ENCODE peak calls at places on chromosomes 3 and 15, in four cellular contexts. B is NCI-H460, J is NCI-H146, T is NCI-H2171 treated with DMSO at 0.1 percent for 48 hours. V is an unnamed sample.
A peak's percentile ranks its signal among the peaks of the same experiment; 100 is the strongest.

GRCh38 chr15:78195735-78196201 is 38.6 kb downstream of the ACSBG1 start:
- DNase-seq in T (peak; percentile 15), B (peak; percentile 15), J (peak; percentile 32), V (peak; percentile 81)

GRCh38 chr3:149816986-149817385 is 4.0 kb downstream of the RNF13 start:
- DNase-seq in J (no peak), B (no peak), T (no peak), V (no peak)

GRCh38 chr3:18868911-18869689 is 279.2 kb upstream of the KCNH8 start:
- DNase-seq in J (no peak), T (no peak), B (no peak), V (no peak)

GRCh38 chr3:115494826-115495225 is 128.5 kb upstream of the GAP43 start:
- DNase-seq in J (peak; percentile 19), B (no peak), T (peak; percentile 82), V (no peak)

GRCh38 chr3:16309558-16309957 is 44.5 kb downstream of the OXNAD1 start:
- DNase-seq in J (no peak), T (no peak), B (no peak), V (no peak)

GRCh38 chr3:72447059-72447946 is 400.9 kb downstream of the SHQ1 start:
- DNase-seq in T (peak; percentile 63), B (peak; percentile 82), J (peak; percentile 85), V (peak; percentile 99)

GRCh38 chr15:74060251-74060650 is 22.1 kb downstream of the GOLGA6A start:
- DNase-seq in B (no peak), J (no peak), T (no peak), V (no peak)

GRCh38 chr3:87856126-87856525 is 202.7 kb downstream of the CGGBP1 start:
- DNase-seq in B (no peak), J (no peak), T (no peak), V (no peak)

GRCh38 chr15:93366387-93367100 is 277.5 kb upstream of the RGMA start:
- DNase-seq in B (no peak), J (no peak), T (no peak), V (no peak)

GRCh38 chr3:149023951-149024350 is 32.6 kb downstream of the GYG1 start:
- DNase-seq in J (no peak), B (no peak), T (no peak), V (no peak)

GRCh38 chr15:29615791-29616190 is 206.5 kb downstream of the TJP1 start:
- DNase-seq in T (no peak), B (no peak), J (no peak), V (no peak)

GRCh38 chr3:127693336-127693843 is 20.6 kb downstream of the ABTB1 start:
- DNase-seq in B (no peak), J (no peak), T (no peak), V (no peak)

GRCh38 chr3:51355891-51356578 is 29.1 kb upstream of the MANF start:
- DNase-seq in J (no peak), B (no peak), T (no peak), V (no peak)

GRCh38 chr15:57183614-57184344 is 192.5 kb upstream of the CGNL1 start:
- DNase-seq in T (no peak), B (no peak), J (no peak), V (no peak)

GRCh38 chr3:46934508-46935167 is 41.9 kb downstream of the CCDC12 start:
- DNase-seq in T (no peak), J (no peak), B (no peak), V (no peak)

GRCh38 chr15:92634046-92634445 is 21.5 kb downstream of the FAM174B start:
- DNase-seq in T (no peak), J (no peak), B (no peak), V (no peak)

GRCh38 chr3:111351334-111351733 is 190.7 kb upstream of the CD96 start:
- DNase-seq in J (no peak), B (no peak), T (no peak), V (no peak)

GRCh38 chr3:40366203-40367162 is 20.5 kb upstream of the ENTPD3 start:
- DNase-seq in T (no peak), B (no peak), J (no peak), V (no peak)

GRCh38 chr3:194574639-194575483 is 58.4 kb downstream of the TMEM44 start:
- DNase-seq in T (no peak), B (no peak), J (no peak), V (no peak)